ENCODE peak calls at places on chromosomes 4 and X, in six cellular contexts. O is neural progenitor cell, H is M059J, D is heart right ventricle, T is NCI-H1105 treated with DMSO at 0.1 percent for 48 hours, R is T-helper 1 cell. X is an unnamed sample.

GRCh38 chr4:143626134-143626859 is 74.2 kb downstream of the FREM3 start:
- DNase-seq in O (no peak), H (no peak), T (peak; percentile 41), D (peak; percentile 46), R (no peak), X (no peak)

GRCh38 chrX:120380699-120381098 is 18.8 kb downstream of the ATP1B4 start:
- DNase-seq in R (peak; percentile 4), T (peak; percentile 4), O (peak; percentile 34), D (no peak), H (peak; percentile 58), X (no peak)

GRCh38 chr4:575281-576141 is 584 bp downstream of the TMEM271 start:
- DNase-seq in T (peak; percentile 20), R (no peak), H (no peak), O (peak; percentile 92), D (peak; percentile 32), X (no peak)

GRCh38 chrX:38260231-38260630 is 39.6 kb upstream of the SRPX start:
- DNase-seq in D (no peak), T (peak; percentile 1), R (no peak), O (peak; percentile 39), H (peak; percentile 48), X (no peak)

GRCh38 chr4:83074086-83074704 is 39.2 kb downstream of the COPS4 start:
- DNase-seq in T (no peak), D (no peak), O (peak; percentile 74), R (peak; percentile 34), H (peak; percentile 71), X (peak; percentile 62)

GRCh38 chr4:15400911-15401671 is 26.7 kb upstream of the C1QTNF7 start:
- DNase-seq in D (peak; percentile 45), H (peak; percentile 78), R (no peak), T (no peak), O (no peak), X (peak; percentile 17)

GRCh38 chrX:66016905-66017658 is 22.8 kb downstream of the VSIG4 start:
- DNase-seq in D (no peak), O (no peak), R (no peak), H (no peak), T (no peak), X (no peak)

GRCh38 chrX:12929701-12930100 is 23.3 kb downstream of the TLR8 start:
- DNase-seq in R (no peak), T (no peak), O (no peak), H (peak; percentile 64), D (no peak), X (no peak)

GRCh38 chr4:167183036-167183435 is 51.3 kb downstream of the SPOCK3 start:
- DNase-seq in D (no peak), T (no peak), R (no peak), H (no peak), O (no peak), X (no peak)

GRCh38 chrX:119552508-119552907 is 12.7 kb downstream of the STEEP1 start:
- DNase-seq in T (no peak), H (no peak), R (no peak), D (no peak), O (no peak), X (no peak)

GRCh38 chr4:152663203-152664066 is 16.4 kb downstream of the TMEM154 start:
- DNase-seq in T (no peak), H (no peak), O (no peak), D (no peak), R (no peak), X (no peak)

GRCh38 chr4:107689912-107690587 is 30.0 kb downstream of the PAPSS1 start:
- DNase-seq in R (no peak), O (no peak), H (peak; percentile 84), T (no peak), D (no peak), X (no peak)

GRCh38 chr4:147351083-147351787 is 129.7 kb upstream of the EDNRA start:
- DNase-seq in R (no peak), T (no peak), O (no peak), H (peak; percentile 14), D (no peak), X (no peak)

GRCh38 chr4:95360911-95361695 is 187.7 kb downstream of the UNC5C start:
- DNase-seq in H (no peak), T (no peak), O (no peak), D (no peak), R (no peak), X (no peak)

GRCh38 chr4:99861120-99861905 is 32.9 kb downstream of the LAMTOR3 start:
- DNase-seq in T (no peak), R (no peak), D (no peak), H (peak; percentile 30), O (no peak), X (no peak)

GRCh38 chr4:17066241-17066640 is 167.8 kb upstream of the LDB2 start:
- DNase-seq in R (no peak), T (no peak), O (no peak), D (no peak), H (peak; percentile 68), X (no peak)

X was measured in CD8-positive, alpha-beta T cell.